ENCODE peak calls at places on chromosome 5, in eight cellular contexts. K is fibroblast of villous mesenchyme; O is epithelial cell of esophagus; G is AG04449; U is CD8-positive, alpha-beta T cell; W is left lung; H is retinal pigment epithelial cell; Z is fibroblast of mammary gland. A is an unnamed sample.

GRCh38 chr5:57316798-57317327 is 143.0 kb downstream of the GPBP1 start:
- DNase-seq in U (no peak), H (peak), Z (peak), W (no peak), O (peak), K (peak), G (peak), A (no peak)

GRCh38 chr5:120405291-120405864 is 58.7 kb upstream of the PRR16 start:
- DNase-seq in H (peak), O (peak), K (peak), G (peak), Z (peak), W (no peak), U (no peak), A (no peak)

GRCh38 chr5:116303340-116303739 is 218.5 kb downstream of the COMMD10 start:
- DNase-seq in H (no peak), G (no peak), O (no peak), Z (peak), U (no peak), W (no peak), K (peak), A (no peak)

GRCh38 chr5:107917983-107918382 is 247.2 kb upstream of the EFNA5 start:
- DNase-seq in W (peak), U (no peak), O (no peak), G (no peak), H (no peak), Z (peak), K (no peak), A (no peak)

GRCh38 chr5:161190778-161191177 is 338.8 kb upstream of the ATP10B start:
- DNase-seq in O (no peak), H (peak), G (no peak), Z (no peak), U (no peak), W (no peak), K (no peak), A (no peak)

GRCh38 chr5:125190232-125191051 is 444.0 kb upstream of the ZNF608 start:
- DNase-seq in G (no peak), U (no peak), K (peak), W (no peak), H (no peak), Z (no peak), O (peak), A (no peak)

GRCh38 chr5:176592573-176592972 is 17.4 kb downstream of the GPRIN1 start:
- DNase-seq in G (no peak), Z (no peak), K (no peak), U (no peak), W (no peak), H (no peak), O (no peak), A (no peak)

GRCh38 chr5:133285583-133286021 is 233.8 kb downstream of the HSPA4 start:
- DNase-seq in K (peak), H (no peak), G (no peak), W (no peak), O (peak), Z (peak), U (no peak), A (no peak)

GRCh38 chr5:115543931-115544370 is 624 bp downstream of the FEM1C start:
- DNase-seq in O (peak), U (peak), K (peak), Z (peak), W (peak), G (no peak), H (no peak), A (peak)

GRCh38 chr5:122458278-122458872 is 146.3 kb downstream of the SNCAIP start:
- DNase-seq in O (peak), W (no peak), G (no peak), U (no peak), K (peak), Z (peak), H (no peak), A (no peak)

GRCh38 chr5:122180863-122181519 is 51.6 kb downstream of the ZNF474 start:
- DNase-seq in Z (peak), W (no peak), H (peak), K (peak), O (peak), U (no peak), G (no peak), A (no peak)

GRCh38 chr5:52786937-52787599 is 648 bp upstream of the ITGA1 start:
- DNase-seq in W (no peak), H (no peak), K (peak), G (no peak), O (peak), U (peak), Z (peak), A (no peak)

GRCh38 chr5:73322453-73323076 is 126.0 kb downstream of the FOXD1 start:
- DNase-seq in G (no peak), U (no peak), H (no peak), O (no peak), W (no peak), Z (no peak), K (no peak), A (no peak)

GRCh38 chr5:121707196-121707595 is 144.5 kb upstream of the FTMT start:
- DNase-seq in W (no peak), U (no peak), H (no peak), Z (no peak), K (no peak), O (no peak), G (no peak), A (no peak)

GRCh38 chr5:102858221-102858620 is 103.1 kb downstream of the PAM start:
- DNase-seq in G (no peak), W (no peak), K (no peak), U (no peak), H (no peak), Z (peak), O (no peak), A (no peak)

GRCh38 chr5:179405426-179406030 is 60.3 kb upstream of the ADAMTS2 start:
- DNase-seq in U (no peak), O (no peak), K (no peak), W (no peak), H (no peak), G (no peak), Z (no peak), A (no peak)

GRCh38 chr5:164013077-164013670 is 507.8 kb downstream of the MAT2B start:
- DNase-seq in U (no peak), O (peak), K (peak), Z (peak), W (no peak), H (peak), G (no peak), A (peak)

GRCh38 chr5:149374303-149374702 is 4.8 kb downstream of the IL17B start:
- DNase-seq in W (no peak), U (no peak), K (no peak), H (no peak), Z (no peak), O (no peak), G (no peak), A (no peak)

GRCh38 chr5:168529361-168530234 is 493 bp downstream of the FBLL1 start:
- DNase-seq in G (no peak), K (peak), O (peak), U (no peak), W (peak), H (no peak), Z (no peak), A (no peak)

GRCh38 chr5:40797273-40798011 is 732 bp downstream of the PRKAA1 start:
- DNase-seq in K (peak), U (peak), G (no peak), H (no peak), Z (peak), W (peak), O (peak), A (peak)

GRCh38 chr5:177128551-177128976 is 5.0 kb upstream of the NSD1 start:
- DNase-seq in G (no peak), O (peak), Z (peak), W (peak), U (no peak), H (no peak), K (no peak), A (no peak)

GRCh38 chr5:33936004-33936380 is 194 bp upstream of the RXFP3 start:
- DNase-seq in W (peak), U (peak), K (peak), O (peak), H (no peak), Z (peak), G (no peak), A (no peak)

GRCh38 chr5:135239461-135240282 is 159.4 kb downstream of the MACROH2A1 start:
- DNase-seq in G (no peak), Z (peak), W (no peak), H (no peak), K (peak), U (no peak), O (no peak), A (no peak)

GRCh38 chr5:115586525-115587146 is 15.6 kb downstream of the TICAM2 start:
- DNase-seq in G (no peak), H (no peak), W (no peak), K (peak), O (peak), U (no peak), Z (peak), A (no peak)

GRCh38 chr5:17169507-17169906 is 47.9 kb upstream of the BASP1 start:
- DNase-seq in W (no peak), H (peak), G (no peak), Z (no peak), K (peak), U (no peak), O (no peak), A (no peak)

GRCh38 chr5:84303315-84303714 is 81.4 kb downstream of the EDIL3 start:
- DNase-seq in U (no peak), Z (peak), W (no peak), O (peak), G (no peak), K (no peak), H (no peak), A (no peak)

GRCh38 chr5:80101993-80102392 is 66.8 kb downstream of the THBS4 start:
- DNase-seq in Z (no peak), W (no peak), H (no peak), U (no peak), K (no peak), O (no peak), G (no peak), A (no peak)

GRCh38 chr5:127183332-127183731 is 107.3 kb upstream of the MEGF10 start:
- DNase-seq in W (no peak), O (no peak), U (no peak), K (no peak), Z (no peak), H (no peak), G (no peak), A (no peak)

GRCh38 chr5:85823462-85824426 is 794.0 kb upstream of the COX7C start:
- DNase-seq in K (no peak), W (no peak), H (no peak), Z (peak), G (no peak), O (no peak), U (no peak), A (no peak)

GRCh38 chr5:72470817-72471216 is 36.4 kb downstream of the ZNF366 start:
- DNase-seq in Z (no peak), H (peak), O (peak), K (no peak), W (no peak), U (no peak), G (no peak), A (no peak)

GRCh38 chr5:54159153-54159836 is 151.1 kb downstream of the ARL15 start:
- DNase-seq in G (no peak), U (no peak), W (no peak), Z (peak), O (peak), K (no peak), H (no peak), A (no peak)

GRCh38 chr5:27706832-27707231 is 668.4 kb upstream of the CDH9 start:
- DNase-seq in H (no peak), O (peak), Z (peak), U (no peak), G (no peak), K (no peak), W (no peak), A (no peak)

GRCh38 chr5:6435356-6435755 is 13.3 kb upstream of the UBE2QL1 start:
- DNase-seq in U (no peak), G (no peak), K (peak), O (peak), Z (peak), H (no peak), W (no peak), A (no peak)

GRCh38 chr5:142800776-142801494 is 30.8 kb downstream of the ARHGAP26 start:
- DNase-seq in H (no peak), K (no peak), Z (no peak), W (no peak), G (no peak), U (peak), O (no peak), A (peak)

GRCh38 chr5:142797420-142797819 is 27.2 kb downstream of the ARHGAP26 start:
- DNase-seq in K (no peak), G (no peak), O (no peak), H (no peak), Z (no peak), W (no peak), U (no peak), A (no peak)

GRCh38 chr5:142796492-142797109 is 26.4 kb downstream of the ARHGAP26 start:
- DNase-seq in G (no peak), Z (no peak), O (no peak), U (no peak), H (no peak), W (no peak), K (no peak), A (no peak)

GRCh38 chr5:142795246-142795645 is 25.1 kb downstream of the ARHGAP26 start:
- DNase-seq in Z (no peak), O (no peak), H (no peak), U (no peak), K (no peak), W (no peak), G (no peak), A (no peak)

DNA sequence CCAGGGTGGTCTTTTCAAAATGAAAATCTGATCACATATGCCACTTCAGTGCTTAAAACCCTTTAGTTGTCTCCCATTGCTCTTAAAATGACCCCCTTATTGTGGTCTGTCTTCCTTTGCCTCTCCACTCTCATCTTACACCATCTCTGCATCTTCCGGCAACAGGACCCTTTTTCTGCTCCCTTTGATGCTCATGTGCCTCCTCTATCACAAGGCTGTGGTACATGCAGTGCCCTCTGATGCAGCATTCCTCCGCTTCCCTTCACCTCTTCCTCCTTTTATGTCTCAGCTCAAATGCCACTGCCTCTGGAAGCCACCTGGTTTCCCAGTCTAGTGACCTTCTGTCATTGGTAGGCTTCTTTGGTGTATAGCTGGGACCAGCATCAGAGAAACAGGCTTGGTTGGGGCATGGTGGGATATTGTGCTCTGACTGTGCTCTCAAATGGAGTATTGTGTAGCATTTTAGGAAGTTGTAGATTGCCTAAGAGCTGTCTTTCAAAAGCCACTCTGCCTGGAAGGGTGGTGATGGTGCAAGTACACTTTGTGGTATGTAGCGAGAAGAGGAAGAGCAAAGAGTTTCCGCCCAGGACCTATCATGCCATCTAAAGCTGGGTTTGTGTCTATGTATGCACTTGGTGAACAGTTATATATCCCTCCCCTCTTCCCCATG is 28.1 kb downstream of the ARHGAP26 start:
- DNase-seq in K (no peak), W (no peak), Z (no peak), G (no peak), H (no peak), O (no peak), U (peak), A (no peak)
- H3K4me3 ChIP-seq in K (no peak), W (no peak), Z (no peak), G (no peak), H (no peak), O (no peak), U (peak), A (no peak)

DNA sequence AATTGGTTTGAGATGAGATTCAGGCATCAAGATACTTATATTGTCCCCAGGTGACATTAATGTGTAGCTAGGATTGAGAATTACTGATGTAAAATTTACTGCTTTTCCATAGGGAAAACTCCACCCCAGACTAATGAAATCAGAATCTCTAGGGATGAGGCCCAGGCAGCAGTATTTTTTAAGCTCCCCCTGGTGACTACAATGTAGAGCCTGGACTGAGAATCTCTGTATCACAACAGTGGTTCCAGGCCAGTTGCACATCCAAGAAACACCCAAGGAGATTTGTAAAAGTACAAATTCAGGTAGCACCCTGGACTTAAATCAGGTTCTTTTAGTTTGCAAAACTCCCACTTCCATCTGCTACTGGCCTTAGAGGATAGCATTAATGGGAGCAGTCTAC is 185.7 kb downstream of the MARCHF11 start:
- DNase-seq in K (peak), Z (peak), W (no peak), H (no peak), O (peak), G (no peak), U (no peak), A (no peak)
- TF ChIP-seq CTCF in K (peak), Z (peak), W (no peak), H (peak), O (no peak), G (peak), U (no peak), A (no peak)

GRCh38 chr5:158725223-158725825 is 374.4 kb downstream of the EBF1 start:
- DNase-seq in G (peak), Z (peak), O (peak), U (no peak), W (no peak), H (no peak), K (peak), A (no peak)
- H3K4me3 ChIP-seq in G (no peak), Z (no peak), O (no peak), U (no peak), W (no peak), H (no peak), K (no peak), A (no peak)

GRCh38 chr5:74943905-74944304 is 77.7 kb upstream of the FAM169A start:
- DNase-seq in K (no peak), U (no peak), W (no peak), H (no peak), Z (no peak), G (no peak), O (no peak), A (no peak)
- TF ChIP-seq CTCF in K (peak), U (peak), W (no peak), H (peak), Z (peak), G (peak), O (no peak), A (peak)

GRCh38 chr5:158406884-158407790 is 548.2 kb upstream of the CLINT1 start:
- DNase-seq in O (peak), H (no peak), W (no peak), U (no peak), G (peak), Z (peak), K (peak), A (no peak)
- H3K4me3 ChIP-seq in O (no peak), H (no peak), W (no peak), U (no peak), G (no peak), Z (no peak), K (no peak), A (no peak)

GRCh38 chr5:66769839-66770617 is 173.8 kb downstream of the MAST4 start:
- DNase-seq in O (no peak), U (no peak), W (no peak), K (no peak), Z (peak), G (no peak), H (no peak), A (no peak)
- TF ChIP-seq CTCF in O (peak), U (no peak), W (no peak), K (peak), Z (peak), G (no peak), H (no peak), A (peak)

DNA sequence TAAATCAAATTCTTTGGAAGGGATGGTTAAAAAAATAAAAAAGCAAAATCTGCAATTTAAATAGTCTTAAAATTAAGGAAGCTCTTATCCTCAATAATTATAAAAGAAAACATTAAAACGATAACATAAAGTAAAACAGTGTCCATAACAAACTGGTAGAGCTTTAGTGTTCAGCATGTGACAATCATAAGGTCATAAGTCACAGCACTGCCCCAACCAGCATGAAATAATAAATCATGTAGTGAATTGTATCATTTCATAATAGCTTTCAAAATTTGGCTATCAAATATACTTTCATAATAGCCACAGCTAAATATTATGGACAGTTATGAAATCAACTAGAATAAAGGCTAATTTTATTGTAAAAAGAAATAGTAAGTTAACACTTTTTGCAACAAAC is 10.0 kb downstream of the NR3C1 start:
- DNase-seq in K (no peak), Z (no peak), H (no peak), W (no peak), O (no peak), G (no peak), U (no peak), A (no peak)
- H3K4me3 ChIP-seq in K (no peak), Z (no peak), H (no peak), W (no peak), O (no peak), G (no peak), U (no peak), A (no peak)

DNA sequence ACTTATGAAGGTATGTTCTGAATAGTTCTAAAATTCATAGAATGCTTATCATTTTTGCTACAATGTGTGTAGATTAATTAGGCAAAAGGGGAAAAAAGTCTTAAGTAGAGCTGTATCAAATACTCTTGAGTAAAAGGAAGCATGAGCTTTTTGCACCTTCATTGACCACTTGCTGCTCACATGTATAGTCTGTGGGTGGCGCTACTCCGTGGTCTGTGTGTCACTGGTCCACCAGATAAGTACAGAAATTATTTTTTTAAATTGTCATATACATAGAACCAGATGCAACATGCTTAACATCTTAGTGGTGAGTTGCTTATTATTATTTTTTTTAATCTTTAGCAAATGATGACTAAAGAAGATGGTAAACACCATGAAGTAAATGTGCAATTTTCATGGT is 130.2 kb downstream of the MAN2A1 start:
- DNase-seq in G (no peak), U (no peak), O (no peak), Z (no peak), H (no peak), K (no peak), W (no peak), A (no peak)
- TF ChIP-seq CTCF in G (no peak), U (no peak), O (no peak), Z (no peak), H (peak), K (no peak), W (no peak), A (no peak)